ENCODE peak calls at places on chromosomes 6 and 20, in six cellular contexts. G is HT-29, A is IMR-90, C is aorta, E is fibroblast of lung, W is A172. Y is an unnamed sample.

GRCh38 chr20:23127506-23128279 is 41.6 kb upstream of the CD93 start:
- DNase-seq in G (no peak), A (no peak), C (peak), E (no peak), W (no peak), Y (no peak)

GRCh38 chr6:150456466-150456865 is 87.7 kb downstream of the IYD start:
- DNase-seq in G (no peak), A (no peak), C (no peak), E (no peak), W (no peak), Y (no peak)

GRCh38 chr6:18327621-18328548 is 59.3 kb upstream of the RNF144B start:
- DNase-seq in G (no peak), A (no peak), C (peak), E (no peak), W (no peak), Y (no peak)

GRCh38 chr6:135182993-135183531 is 2.0 kb downstream of the MYB start:
- DNase-seq in G (peak), A (no peak), C (no peak), E (no peak), W (no peak), Y (no peak)

GRCh38 chr6:155270566-155271091 is 6.8 kb downstream of the CLDN20 start:
- DNase-seq in G (no peak), A (no peak), C (no peak), E (no peak), W (no peak), Y (no peak)

GRCh38 chr6:17585766-17586502 is 14.2 kb upstream of the FAM8A1 start:
- DNase-seq in G (peak), A (no peak), C (no peak), E (no peak), W (peak), Y (no peak)

GRCh38 chr20:10313215-10313614 is 94.6 kb downstream of the SNAP25 start:
- DNase-seq in G (no peak), A (no peak), C (no peak), E (peak), W (no peak), Y (no peak)

GRCh38 chr6:25132934-25133333 is 146.2 kb upstream of the CARMIL1 start:
- DNase-seq in G (no peak), A (no peak), C (no peak), E (no peak), W (no peak), Y (no peak)

GRCh38 chr6:134491473-134491872 is 173.6 kb upstream of the SGK1 start:
- DNase-seq in G (peak), A (peak), C (no peak), E (no peak), W (peak), Y (no peak)

GRCh38 chr6:134822920-134823430 is 126.9 kb downstream of the ALDH8A1 start:
- DNase-seq in G (peak), A (peak), C (no peak), E (peak), W (peak), Y (peak)

GRCh38 chr6:35017461-35018183 is 123.5 kb downstream of the TCP11 start:
- DNase-seq in G (no peak), A (no peak), C (peak), E (peak), W (no peak), Y (no peak)

GRCh38 chr20:38203337-38204003 is 38.4 kb upstream of the TGM2 start:
- DNase-seq in G (no peak), A (no peak), C (no peak), E (no peak), W (no peak), Y (no peak)

GRCh38 chr6:150025201-150025917 is at the start of gene RAET1L:
- DNase-seq in G (peak), A (peak), C (no peak), E (peak), W (peak), Y (peak)

GRCh38 chr6:163554663-163555062 is 140.1 kb downstream of the QKI start:
- DNase-seq in G (peak), A (peak), C (peak), E (peak), W (peak), Y (no peak)

GRCh38 chr6:38806271-38806670 is 91.2 kb downstream of the DNAH8 start:
- DNase-seq in G (peak), A (no peak), C (no peak), E (no peak), W (no peak), Y (no peak)

GRCh38 chr20:17493173-17493572 is 38.0 kb downstream of the BFSP1 start:
- DNase-seq in G (no peak), A (no peak), C (no peak), E (no peak), W (no peak), Y (no peak)

GRCh38 chr6:144314003-144314485 is 28.9 kb downstream of the UTRN start:
- DNase-seq in G (peak), A (peak), C (peak), E (peak), W (no peak), Y (no peak)

GRCh38 chr20:31675828-31676533 is 38.3 kb downstream of the COX4I2 start:
- DNase-seq in G (no peak), A (peak), C (no peak), E (no peak), W (peak), Y (no peak)

GRCh38 chr20:62215991-62216635 is 4.0 kb downstream of the HRH3 start:
- DNase-seq in G (no peak), A (no peak), C (no peak), E (no peak), W (no peak), Y (no peak)

GRCh38 chr20:35954907-35955251 is 577 bp upstream of the SCAND1 start:
- DNase-seq in G (peak), A (peak), C (no peak), E (peak), W (peak), Y (no peak)

Y was measured in AG09309.